ENCODE peak calls at places on chromosomes 4 and X, in nine cellular contexts. O is breast epithelium, E is prostate gland, M is stomach, J is suprapubic skin, W is sigmoid colon, A is upper lobe of left lung, P is GM12878, D is SK-N-SH. R is an unnamed sample.

GRCh38 chr4:168710353-168710946 is 213.6 kb downstream of the PALLD start:
- DNase-seq in O (peak; percentile 53), E (peak; percentile 46), M (peak; percentile 40), J (no peak), W (no peak), A (no peak), P (no peak), D (peak; percentile 22), R (no peak)

GRCh38 chr4:26321326-26322276 is 787 bp downstream of the RBPJ start:
- DNase-seq in O (no peak), E (peak; percentile 10), M (no peak), J (no peak), W (peak; percentile 68), A (peak; percentile 29), P (no peak), D (peak; percentile 38), R (no peak)

GRCh38 chr4:85210353-85210752 is 243.9 kb upstream of the WDFY3 start:
- DNase-seq in O (no peak), E (no peak), M (no peak), J (no peak), W (no peak), A (no peak), P (no peak), D (no peak), R (no peak)

GRCh38 chrX:21932277-21932996 is 8.1 kb upstream of the SMS start:
- DNase-seq in O (no peak), E (no peak), M (no peak), J (no peak), W (no peak), A (peak; percentile 36), P (no peak), D (no peak), R (no peak)

GRCh38 chr4:152451496-152451895 is 84.4 kb downstream of the FBXW7 start:
- DNase-seq in O (no peak), E (no peak), M (no peak), J (no peak), W (no peak), A (no peak), P (no peak), D (no peak), R (no peak)

GRCh38 chrX:40468033-40468979 is 112.5 kb upstream of the ATP6AP2 start:
- DNase-seq in O (peak; percentile 74), E (peak; percentile 76), M (peak; percentile 58), J (no peak), W (peak; percentile 75), A (peak; percentile 76), P (peak; percentile 47), D (peak; percentile 38), R (no peak)

GRCh38 chr4:175033162-175033561 is 115.0 kb downstream of the ADAM29 start:
- DNase-seq in O (no peak), E (no peak), M (no peak), J (no peak), W (no peak), A (no peak), P (no peak), D (no peak), R (no peak)

GRCh38 chrX:67614414-67614813 is 70.6 kb downstream of the AR start:
- DNase-seq in O (no peak), E (no peak), M (no peak), J (no peak), W (no peak), A (no peak), P (no peak), D (no peak), R (no peak)

GRCh38 chrX:30935985-30936384 is 46.9 kb upstream of the TAB3 start:
- DNase-seq in O (no peak), E (no peak), M (peak; percentile 38), J (no peak), W (no peak), A (peak; percentile 30), P (no peak), D (peak; percentile 27), R (no peak)

GRCh38 chrX:39201305-39201990 is 400.2 kb downstream of the MID1IP1 start:
- DNase-seq in O (no peak), E (no peak), M (no peak), J (no peak), W (no peak), A (no peak), P (no peak), D (no peak), R (no peak)

GRCh38 chr4:131459430-131460101 is 1689.5 kb upstream of the PCDH10 start:
- DNase-seq in O (no peak), E (no peak), M (no peak), J (no peak), W (no peak), A (no peak), P (peak; percentile 43), D (no peak), R (no peak)

GRCh38 chr4:84697615-84698201 is 114.8 kb downstream of the CDS1 start:
- DNase-seq in O (no peak), E (no peak), M (no peak), J (no peak), W (no peak), A (no peak), P (no peak), D (no peak), R (no peak)

GRCh38 chr4:110270492-110271197 is 72.2 kb upstream of the ELOVL6 start:
- DNase-seq in O (no peak), E (no peak), M (no peak), J (no peak), W (no peak), A (no peak), P (no peak), D (no peak), R (no peak)

GRCh38 chr4:122826596-122827257 is at the start of gene FGF2:
- DNase-seq in O (peak; percentile 41), E (peak; percentile 12), M (peak; percentile 31), J (peak; percentile 85), W (peak; percentile 90), A (peak; percentile 26), P (no peak), D (peak; percentile 89), R (no peak)

GRCh38 chr4:179728305-179728704 is 2286.1 kb upstream of the AGA start:
- DNase-seq in O (no peak), E (no peak), M (no peak), J (no peak), W (no peak), A (no peak), P (no peak), D (no peak), R (no peak)

GRCh38 chr4:99405433-99406115 is 29.6 kb downstream of the ADH7 start:
- DNase-seq in O (peak; percentile 49), E (peak; percentile 69), M (peak; percentile 74), J (no peak), W (peak; percentile 87), A (peak; percentile 44), P (peak; percentile 38), D (peak; percentile 24), R (peak; percentile 35)

GRCh38 chrX:13110427-13111324 is 66.3 kb upstream of the FAM9C start:
- DNase-seq in O (no peak), E (peak; percentile 6), M (no peak), J (no peak), W (peak; percentile 73), A (peak; percentile 32), P (no peak), D (peak; percentile 4), R (peak; percentile 6)

GRCh38 chr4:105093975-105094374 is 52.7 kb upstream of the TET2 start:
- DNase-seq in O (no peak), E (no peak), M (no peak), J (no peak), W (no peak), A (no peak), P (no peak), D (no peak), R (no peak)

GRCh38 chr4:114563536-114564315 is 34.9 kb upstream of the UGT8 start:
- DNase-seq in O (no peak), E (no peak), M (no peak), J (no peak), W (no peak), A (no peak), P (no peak), D (no peak), R (peak; percentile 76)

GRCh38 chrX:7223271-7223670 is 75.3 kb upstream of the PUDP start:
- DNase-seq in O (no peak), E (no peak), M (no peak), J (no peak), W (no peak), A (no peak), P (no peak), D (no peak), R (no peak)

GRCh38 chrX:7228226-7228625 is 80.3 kb upstream of the PUDP start:
- DNase-seq in O (no peak), E (no peak), M (no peak), J (no peak), W (no peak), A (no peak), P (no peak), D (no peak), R (no peak)

GRCh38 chrX:7225338-7225737 is 77.4 kb upstream of the PUDP start:
- DNase-seq in O (no peak), E (no peak), M (no peak), J (no peak), W (no peak), A (no peak), P (no peak), D (no peak), R (no peak)
- H3K27ac ChIP-seq in O (no peak overlapping the region), E (no peak overlapping the region), M (no peak overlapping the region), J (no peak overlapping the region), W (no peak overlapping the region), A (no peak overlapping the region), P (no peak overlapping the region), D (no peak overlapping the region), R (no peak overlapping the region)

GRCh38 chr4:13415068-13415785 is 68.9 kb downstream of the RAB28 start:
- DNase-seq in O (no peak), E (no peak), M (no peak), J (no peak), W (no peak), A (no peak), P (no peak), D (no peak), R (no peak)
- TF ChIP-seq POLR2AphosphoS5 in O (no peak), E (no peak), M (no peak), J (no peak), W (no peak), A (no peak), P (no peak), D (no peak), R (no peak)

GRCh38 chr4:54066718-54067129 is 2.3 kb upstream of the CHIC2 start:
- DNase-seq in O (no peak), E (no peak), M (peak; percentile 29), J (no peak), W (no peak), A (no peak), P (no peak), D (no peak), R (no peak)
- H3K27ac ChIP-seq in O (peak overlapping the region; percentile 86), E (peak overlapping the region; percentile 32), M (peak overlapping the region; percentile 61), J (peak overlapping the region; percentile 97), W (peak overlapping the region; percentile 95), A (peak overlapping the region; percentile 19), P (no peak overlapping the region), D (peak overlapping the region; percentile 58), R (no peak overlapping the region)

DNA sequence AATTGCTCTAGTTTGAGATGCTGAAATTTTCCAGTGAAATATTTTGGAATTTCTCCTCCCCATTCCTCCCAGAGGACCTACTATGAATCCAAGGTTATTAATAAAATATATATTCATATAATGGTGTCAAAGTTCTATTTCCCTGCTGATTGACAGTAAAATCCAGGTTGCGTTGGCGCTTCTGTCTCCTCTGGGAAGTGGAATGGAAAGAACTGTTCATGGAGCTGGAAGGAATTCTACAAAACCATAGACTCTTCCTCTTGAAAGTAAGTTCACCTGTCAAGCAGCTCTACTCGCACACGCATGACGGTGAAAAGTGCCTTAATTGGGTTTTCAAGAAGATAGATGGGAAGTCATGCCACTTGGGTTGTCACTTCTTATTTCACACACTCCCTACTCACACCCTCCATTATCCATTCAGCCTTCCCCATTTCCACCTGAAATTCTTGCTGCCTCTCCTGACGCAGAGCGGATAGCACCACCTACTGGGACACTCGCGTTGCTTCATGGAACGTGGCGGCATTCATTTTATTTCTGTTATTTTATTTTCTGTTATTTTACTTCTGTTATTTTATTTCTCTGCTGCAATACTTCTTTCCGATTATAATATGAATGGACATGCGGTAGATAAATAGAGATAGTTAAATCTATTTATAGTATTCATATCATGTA is 351.5 kb downstream of the NLGN4X start:
- DNase-seq in O (no peak), E (no peak), M (no peak), J (no peak), W (no peak), A (peak; percentile 23), P (no peak), D (peak; percentile 21), R (no peak)
- TF ChIP-seq POLR2AphosphoS5 in O (no peak), E (no peak), M (no peak), J (no peak), W (no peak), A (no peak), P (no peak), D (no peak), R (no peak)